ENCODE peak calls at places on chromosome 16, in five cellular contexts. E is stimulated activated CD8-positive, alpha-beta memory T cell treated with anti-CD3 and anti-CD28 coated beads, Interleukin-12 subunit alpha, Interleukin-12 subunit beta, amount 100 ng/mL, for 4 hours; N is GM03348; I is stimulated activated CD4-positive, alpha-beta T cell treated with anti-CD3 and anti-CD28 coated beads, Interleukin-2, amount 100 ng/mL, for 48 hours; O is fibroblast of the conjunctiva. C is an unnamed sample.

GRCh38 chr16:77759821-77760220 is 28.5 kb upstream of the VAT1L start:
- DNase-seq in O (no peak), E (no peak), I (no peak), N (no peak), C (no peak)

GRCh38 chr16:80100846-80101451 is 439.8 kb upstream of the DYNLRB2 start:
- DNase-seq in E (no peak), O (no peak), I (no peak), N (no peak), C (no peak)

GRCh38 chr16:16960785-16961184 is 510.0 kb downstream of the XYLT1 start:
- DNase-seq in E (no peak), I (no peak), O (no peak), N (no peak), C (no peak)

GRCh38 chr16:25916091-25916490 is 224.3 kb downstream of the HS3ST4 start:
- DNase-seq in E (no peak), N (no peak), I (no peak), O (no peak), C (no peak)

GRCh38 chr16:84593825-84594724 is 23.8 kb downstream of the COTL1 start:
- DNase-seq in N (no peak), E (peak), I (no peak), O (no peak), C (no peak)

GRCh38 chr16:17555176-17555575 is 84.4 kb upstream of the XYLT1 start:
- DNase-seq in N (peak), I (no peak), O (peak), E (no peak), C (no peak)

GRCh38 chr16:23949630-23950290 is 114.0 kb downstream of the PRKCB start:
- DNase-seq in O (no peak), E (peak), N (no peak), I (no peak), C (no peak)

GRCh38 chr16:12386076-12386641 is 409.6 kb downstream of the SNX29 start:
- DNase-seq in O (no peak), N (no peak), E (no peak), I (no peak), C (no peak)

GRCh38 chr16:67489401-67490083 is 6.2 kb upstream of the AGRP start:
- DNase-seq in E (no peak), O (no peak), N (no peak), I (no peak), C (no peak)

GRCh38 chr16:63922563-63922962 is 1199.3 kb downstream of the CDH11 start:
- DNase-seq in N (peak), E (no peak), O (no peak), I (no peak), C (no peak)

GRCh38 chr16:49651980-49652379 is 203.9 kb downstream of the ZNF423 start:
- DNase-seq in I (no peak), E (no peak), O (no peak), N (no peak), C (no peak)

GRCh38 chr16:89563639-89564392 is 3.3 kb downstream of the RPL13 start:
- DNase-seq in N (no peak), E (no peak), I (no peak), O (no peak), C (no peak)

GRCh38 chr16:52450906-52451305 is 96.0 kb downstream of the TOX3 start:
- DNase-seq in I (no peak), O (no peak), N (no peak), E (no peak), C (no peak)

GRCh38 chr16:62253926-62254325 is 217.7 kb upstream of the CDH8 start:
- DNase-seq in E (no peak), O (no peak), N (no peak), I (no peak), C (no peak)

GRCh38 chr16:3501783-3502400 is 1.1 kb downstream of the CLUAP1 start:
- DNase-seq in E (no peak), N (no peak), O (no peak), I (no peak), C (no peak)

GRCh38 chr16:50298591-50299507 is 32.5 kb downstream of the ADCY7 start:
- DNase-seq in I (no peak), O (no peak), E (no peak), N (no peak), C (no peak)

GRCh38 chr16:80971814-80972213 is 34.9 kb downstream of the CMC2 start:
- DNase-seq in N (no peak), I (no peak), O (no peak), E (no peak), C (no peak)

GRCh38 chr16:10622036-10622921 is 41.9 kb upstream of the EMP2 start:
- DNase-seq in I (no peak), N (no peak), E (no peak), O (no peak), C (no peak)

GRCh38 chr16:68902376-68903345 is 59.3 kb downstream of the TANGO6 start:
- DNase-seq in E (no peak), I (peak), N (peak), O (peak), C (peak)

GRCh38 chr16:86520317-86521210 is 10.2 kb downstream of the FOXF1 start:
- DNase-seq in E (no peak), N (no peak), I (no peak), O (no peak), C (no peak)

GRCh38 chr16:81450783-81451491 is 6.3 kb downstream of the CMIP start:
- DNase-seq in O (no peak), N (no peak), E (no peak), I (no peak), C (no peak)

GRCh38 chr16:69727916-69728270 is 1.5 kb upstream of the NQO1 start:
- DNase-seq in I (no peak), O (no peak), E (no peak), N (no peak), C (no peak)

C was measured in A549.